ENCODE peak calls at places on chromosomes 2 and 18, in ten cellular contexts. E, S, L, H, Y, A, V, Z, J and N are unnamed samples.

GRCh38 chr2:70903641-70904340 is 31.9 kb upstream of the ATP6V1B1 start:
- DNase-seq in V (no peak), H (no peak), A (no peak), J (no peak), Y (no peak), S (no peak), E (no peak), Z (no peak), L (no peak), N (no peak)

GRCh38 chr18:8471373-8471772 is 137.9 kb upstream of the RAB12 start:
- DNase-seq in E (no peak), V (no peak), H (no peak), Y (peak; percentile 66), Z (no peak), S (no peak), J (no peak), A (peak; percentile 81), L (no peak), N (no peak)

GRCh38 chr18:54558609-54559585 is 32.1 kb upstream of the DYNAP start:
- DNase-seq in V (no peak), A (peak; percentile 5), H (peak; percentile 28), J (no peak), S (no peak), E (peak; percentile 26), Y (no peak), L (no peak), Z (no peak), N (no peak)

GRCh38 chr2:314561-315336 is 26.9 kb upstream of the ALKAL2 start:
- DNase-seq in J (no peak), L (no peak), Y (no peak), S (no peak), E (no peak), H (no peak), Z (no peak), A (no peak), V (no peak), N (no peak)

GRCh38 chr2:188870289-188870688 is 103.9 kb upstream of the COL3A1 start:
- DNase-seq in L (no peak), A (peak; percentile 82), J (no peak), V (no peak), Y (no peak), S (no peak), H (no peak), E (peak; percentile 95), Z (no peak), N (no peak)

GRCh38 chr2:66252002-66252545 is 182.9 kb upstream of the MEIS1 start:
- DNase-seq in L (no peak), A (no peak), V (no peak), S (no peak), Y (no peak), H (peak; percentile 78), Z (no peak), E (no peak), J (peak; percentile 79), N (no peak)

GRCh38 chr2:178891265-178891958 is 84.2 kb upstream of the TTN start:
- DNase-seq in A (peak; percentile 63), L (peak; percentile 83), J (peak; percentile 75), E (peak; percentile 86), Z (peak; percentile 48), H (peak; percentile 82), V (peak; percentile 60), Y (no peak), S (peak; percentile 46), N (peak; percentile 37)

GRCh38 chr18:5582054-5582453 is 38.3 kb upstream of the EPB41L3 start:
- DNase-seq in Y (no peak), V (peak; percentile 23), H (peak; percentile 65), Z (no peak), E (peak; percentile 20), J (peak; percentile 70), A (no peak), L (peak; percentile 36), S (no peak), N (no peak)

GRCh38 chr18:59681521-59682004 is 15.7 kb downstream of the CCBE1 start:
- DNase-seq in A (no peak), Z (no peak), L (no peak), V (peak; percentile 48), E (no peak), S (no peak), J (peak; percentile 47), H (peak; percentile 69), Y (no peak), N (no peak)

GRCh38 chr2:152415231-152415642 is 80.3 kb downstream of the FMNL2 start:
- DNase-seq in H (no peak), L (no peak), E (peak; percentile 48), J (no peak), A (peak; percentile 14), S (no peak), Y (no peak), Z (no peak), V (no peak), N (no peak)

GRCh38 chr2:154638768-154639167 is 59.7 kb upstream of the KCNJ3 start:
- DNase-seq in Y (no peak), L (no peak), V (no peak), Z (no peak), E (no peak), J (no peak), S (no peak), H (no peak), A (no peak), N (no peak)

GRCh38 chr18:3456686-3457069 is 6.7 kb downstream of the TGIF1 start:
- DNase-seq in V (no peak), J (no peak), H (no peak), S (no peak), Z (no peak), L (no peak), A (no peak), E (peak; percentile 4), Y (no peak), N (no peak)

GRCh38 chr2:46669996-46670793 is 190.8 kb downstream of the TMEM247 start:
- DNase-seq in A (peak; percentile 82), S (no peak), Z (no peak), J (no peak), Y (no peak), L (no peak), E (peak; percentile 60), H (peak; percentile 95), V (no peak), N (peak; percentile 55)

GRCh38 chr18:50559750-50560680 is at the start of gene MAPK4:
- DNase-seq in V (peak; percentile 52), A (no peak), J (peak; percentile 39), E (peak; percentile 4), Z (no peak), S (peak; percentile 58), Y (no peak), L (peak; percentile 48), H (peak; percentile 50), N (no peak)

GRCh38 chr2:229296016-229296415 is 24.9 kb upstream of the PID1 start:
- DNase-seq in E (peak; percentile 30), Z (no peak), H (no peak), A (no peak), L (no peak), V (no peak), Y (no peak), S (no peak), J (no peak), N (no peak)

GRCh38 chr2:65530547-65531320 is 98.3 kb upstream of the SPRED2 start:
- DNase-seq in S (no peak), V (no peak), H (no peak), Z (no peak), E (peak; percentile 62), Y (no peak), A (peak; percentile 60), L (no peak), J (no peak), N (peak; percentile 20)

GRCh38 chr2:239668042-239668441 is 267.2 kb upstream of the HDAC4 start:
- DNase-seq in Z (no peak), E (no peak), V (no peak), Y (no peak), S (no peak), A (no peak), L (no peak), H (no peak), J (no peak), N (no peak)

GRCh38 chr2:149601141-149601796 is 13.7 kb upstream of the MMADHC start:
- DNase-seq in L (no peak), E (peak; percentile 45), S (no peak), Z (no peak), H (no peak), Y (no peak), A (peak; percentile 48), V (no peak), J (no peak), N (no peak)

GRCh38 chr2:107303964-107304363 is 418.0 kb upstream of the ST6GAL2 start:
- DNase-seq in S (no peak), Y (no peak), H (no peak), V (no peak), A (no peak), J (no peak), Z (no peak), L (no peak), E (peak; percentile 0), N (no peak)

GRCh38 chr2:5657216-5657615 is 35.0 kb upstream of the SOX11 start:
- DNase-seq in E (no peak), L (no peak), Y (no peak), S (no peak), H (no peak), Z (no peak), V (no peak), J (no peak), A (no peak), N (no peak)

GRCh38 chr2:26901326-26902183 is 53.6 kb downstream of the DPYSL5 start:
- DNase-seq in H (peak; percentile 82), L (no peak), J (no peak), E (peak; percentile 19), V (no peak), S (no peak), A (no peak), Y (peak; percentile 71), Z (no peak), N (no peak)

GRCh38 chr2:224971214-224971613 is 71.1 kb downstream of the DOCK10 start:
- DNase-seq in A (no peak), H (no peak), S (no peak), E (no peak), Z (no peak), L (no peak), V (no peak), J (no peak), Y (no peak), N (no peak)

GRCh38 chr2:128765822-128766221 is 447.2 kb upstream of the HS6ST1 start:
- DNase-seq in Y (no peak), A (no peak), V (no peak), Z (no peak), S (no peak), J (no peak), L (no peak), H (peak; percentile 88), E (no peak), N (no peak)

GRCh38 chr2:197786010-197786877 is 1.1 kb upstream of the BOLL start:
- DNase-seq in L (peak; percentile 24), A (peak; percentile 13), E (no peak), Z (peak; percentile 30), H (peak; percentile 69), Y (peak; percentile 83), S (peak; percentile 50), V (no peak), J (no peak), N (peak; percentile 34)

GRCh38 chr18:54880706-54881105 is 52.4 kb downstream of the RAB27B start:
- DNase-seq in L (no peak), J (peak; percentile 57), V (no peak), Y (no peak), H (no peak), E (peak; percentile 58), S (no peak), A (peak; percentile 59), Z (no peak), N (no peak)

GRCh38 chr2:216555274-216555673 is 56.6 kb downstream of the RPL37A start:
- DNase-seq in J (no peak), Y (peak; percentile 87), E (peak; percentile 59), Z (no peak), S (peak; percentile 86), H (peak; percentile 18), V (no peak), A (peak; percentile 71), L (no peak), N (peak; percentile 32)

GRCh38 chr2:119476301-119477117 is 44.9 kb downstream of the TMEM37 start:
- DNase-seq in A (peak; percentile 68), S (peak; percentile 63), J (peak; percentile 18), V (peak; percentile 86), H (peak; percentile 67), Y (peak; percentile 82), Z (no peak), L (peak; percentile 56), E (peak; percentile 37), N (peak; percentile 45)

GRCh38 chr2:123636232-123636631 is 388.9 kb upstream of the CNTNAP5 start:
- DNase-seq in J (no peak), Z (no peak), Y (no peak), H (no peak), V (no peak), S (no peak), E (no peak), L (no peak), A (no peak), N (no peak)